ENCODE peak calls at places on chromosomes 16 and 17, in eight cellular contexts. N is RPMI7951, W is progenitor cell of endocrine pancreas, H is ELR, U is fibroblast of mammary gland, F is NCI-H2029, A is stromal cell of bone marrow, J is posterior vena cava. O is an unnamed sample.

GRCh38 chr16:79751785-79752184 is 151.2 kb upstream of the MAF start:
- DNase-seq in N (no peak), W (no peak), H (no peak), U (peak), F (no peak), A (peak), J (no peak), O (no peak)

GRCh38 chr16:65619606-65620005 is 497.7 kb upstream of the CDH11 start:
- DNase-seq in N (no peak), W (no peak), H (no peak), U (no peak), F (no peak), A (no peak), J (no peak), O (no peak)

GRCh38 chr16:66696669-66697630 is at the start of gene CMTM4:
- DNase-seq in N (peak), W (peak), H (peak), U (peak), F (peak), A (peak), J (peak), O (peak)

GRCh38 chr17:76909971-76910760 is 42.0 kb downstream of the MGAT5B start:
- DNase-seq in N (no peak), W (peak), H (peak), U (peak), F (no peak), A (peak), J (no peak), O (peak)

GRCh38 chr17:77602062-77602746 is 356.3 kb upstream of the TNRC6C start:
- DNase-seq in N (peak), W (no peak), H (peak), U (peak), F (no peak), A (peak), J (peak), O (peak)

GRCh38 chr16:51615141-51615540 is 464.1 kb upstream of the SALL1 start:
- DNase-seq in N (peak), W (no peak), H (no peak), U (no peak), F (no peak), A (no peak), J (no peak), O (no peak)

GRCh38 chr16:83458612-83459011 is 349.2 kb upstream of the HSBP1 start:
- DNase-seq in N (peak), W (no peak), H (peak), U (peak), F (no peak), A (peak), J (no peak), O (no peak)

GRCh38 chr16:8512941-8513624 is 77.2 kb downstream of the TMEM114 start:
- DNase-seq in N (no peak), W (no peak), H (no peak), U (no peak), F (no peak), A (no peak), J (no peak), O (no peak)

GRCh38 chr17:48113201-48113676 is 5.7 kb downstream of the SNX11 start:
- DNase-seq in N (no peak), W (no peak), H (no peak), U (no peak), F (no peak), A (no peak), J (no peak), O (no peak)

GRCh38 chr16:30896890-30897730 is 696 bp downstream of the CTF1 start:
- DNase-seq in N (peak), W (peak), H (peak), U (peak), F (peak), A (peak), J (peak), O (peak)

GRCh38 chr16:76796431-76796830 is 394.6 kb upstream of the MON1B start:
- DNase-seq in N (no peak), W (no peak), H (no peak), U (no peak), F (no peak), A (no peak), J (no peak), O (no peak)

GRCh38 chr17:73628642-73629552 is 15.3 kb downstream of the SDK2 start:
- DNase-seq in N (peak), W (no peak), H (no peak), U (peak), F (no peak), A (no peak), J (peak), O (no peak)

O was measured in heart left ventricle.